ENCODE peak calls at places on chromosomes 1 and 21, in nine cellular contexts. F is activated naive CD8-positive, alpha-beta T cell treated with anti-CD3 and anti-CD28 coated beads for 36 hours; X is heart right ventricle; R is head of caudate nucleus; H is NCI-H2171; P is retinal pigment epithelial cell; G is HEK293T; M is immature natural killer cell; Z is stimulated activated CD4-positive, alpha-beta T cell treated with anti-CD3 and anti-CD28 coated beads, Interleukin-1b, Interleukin-23, amount 100 ng/mL, for 1 hour. L is an unnamed sample.

GRCh38 chr1:211200311-211200710 is 58.9 kb upstream of the RCOR3 start:
- DNase-seq in F (no peak), X (no peak), R (no peak), H (no peak), P (no peak), G (no peak), M (no peak), Z (no peak), L (no peak)

GRCh38 chr1:92502247-92502646 is 15.5 kb upstream of the GFI1 start:
- DNase-seq in F (no peak), X (no peak), R (no peak), H (no peak), P (no peak), G (no peak), M (no peak), Z (no peak), L (no peak)

GRCh38 chr1:37085393-37085792 is 51.1 kb upstream of the GRIK3 start:
- DNase-seq in F (no peak), X (no peak), R (no peak), H (no peak), P (no peak), G (peak), M (no peak), Z (no peak), L (no peak)

GRCh38 chr1:41716188-41717130 is 202.3 kb downstream of the HIVEP3 start:
- DNase-seq in F (no peak), X (no peak), R (no peak), H (no peak), P (no peak), G (no peak), M (no peak), Z (no peak), L (no peak)

GRCh38 chr1:115363171-115363570 is 25.1 kb upstream of the NGF start:
- DNase-seq in F (no peak), X (no peak), R (no peak), H (no peak), P (no peak), G (no peak), M (no peak), Z (no peak), L (no peak)

GRCh38 chr1:100452641-100453040 is 85.3 kb upstream of the GPR88 start:
- DNase-seq in F (no peak), X (no peak), R (no peak), H (no peak), P (no peak), G (no peak), M (peak), Z (no peak), L (no peak)

GRCh38 chr1:7490576-7490975 is 280.5 kb upstream of the VAMP3 start:
- DNase-seq in F (no peak), X (no peak), R (no peak), H (no peak), P (no peak), G (no peak), M (no peak), Z (no peak), L (no peak)

GRCh38 chr1:22410928-22411495 is 40.6 kb upstream of the ZBTB40 start:
- DNase-seq in F (no peak), X (no peak), R (no peak), H (no peak), P (no peak), G (no peak), M (no peak), Z (no peak), L (no peak)

GRCh38 chr21:42565886-42566523 is 52.4 kb downstream of the SLC37A1 start:
- DNase-seq in F (no peak), X (no peak), R (peak), H (no peak), P (no peak), G (no peak), M (no peak), Z (no peak), L (peak)

GRCh38 chr21:33403786-33404571 is 766 bp downstream of the IFNGR2 start:
- DNase-seq in F (peak), X (peak), R (peak), H (no peak), P (no peak), G (peak), M (no peak), Z (no peak), L (peak)

GRCh38 chr1:26582836-26583460 is 53.4 kb downstream of the RPS6KA1 start:
- DNase-seq in F (peak), X (no peak), R (no peak), H (no peak), P (no peak), G (no peak), M (no peak), Z (no peak), L (no peak)

GRCh38 chr1:44333373-44333772 is 21.7 kb downstream of the ERI3 start:
- DNase-seq in F (no peak), X (no peak), R (no peak), H (no peak), P (no peak), G (no peak), M (no peak), Z (no peak), L (no peak)

GRCh38 chr1:1826356-1827088 is 48.3 kb upstream of the NADK start:
- DNase-seq in F (no peak), X (no peak), R (no peak), H (no peak), P (peak), G (no peak), M (no peak), Z (no peak), L (no peak)

GRCh38 chr1:70140343-70140742 is 65.0 kb downstream of the LRRC40 start:
- DNase-seq in F (no peak), X (peak), R (no peak), H (no peak), P (peak), G (no peak), M (no peak), Z (no peak), L (no peak)

GRCh38 chr1:246151796-246152434 is 355.2 kb downstream of the SMYD3 start:
- DNase-seq in F (no peak), X (no peak), R (no peak), H (no peak), P (no peak), G (peak), M (no peak), Z (no peak), L (no peak)

GRCh38 chr1:65001238-65001792 is 35.0 kb upstream of the JAK1 start:
- DNase-seq in F (peak), X (peak), R (peak), H (no peak), P (no peak), G (peak), M (peak), Z (peak), L (peak)

GRCh38 chr21:46097826-46098286 is at the start of gene COL6A2:
- DNase-seq in F (peak), X (peak), R (no peak), H (peak), P (no peak), G (peak), M (peak), Z (no peak), L (peak)

GRCh38 chr21:28086861-28087581 is 905.7 kb downstream of the LTN1 start:
- DNase-seq in F (no peak), X (no peak), R (no peak), H (no peak), P (no peak), G (no peak), M (no peak), Z (no peak), L (no peak)

GRCh38 chr1:94925561-94926364 is 1.1 kb downstream of the CNN3 start:
- DNase-seq in F (peak), X (peak), R (peak), H (peak), P (no peak), G (peak), M (no peak), Z (no peak), L (peak)

GRCh38 chr1:186957339-186957738 is 128.6 kb downstream of the PLA2G4A start:
- DNase-seq in F (no peak), X (no peak), R (no peak), H (no peak), P (no peak), G (no peak), M (no peak), Z (no peak), L (no peak)

GRCh38 chr1:22597996-22598395 is 34.7 kb downstream of the EPHA8 start:
- DNase-seq in F (no peak), X (no peak), R (no peak), H (no peak), P (no peak), G (no peak), M (no peak), Z (no peak), L (no peak)

GRCh38 chr1:153534226-153534932 is 1.4 kb downstream of the S100A6 start:
- DNase-seq in F (no peak), X (no peak), R (no peak), H (no peak), P (no peak), G (no peak), M (peak), Z (no peak), L (peak)

GRCh38 chr21:32578107-32578691 is 7.1 kb downstream of the TCP10L start:
- DNase-seq in F (peak), X (no peak), R (no peak), H (no peak), P (no peak), G (peak), M (no peak), Z (no peak), L (no peak)

GRCh38 chr21:45990049-45990711 is 8.6 kb downstream of the COL6A1 start:
- DNase-seq in F (no peak), X (peak), R (no peak), H (no peak), P (no peak), G (no peak), M (no peak), Z (no peak), L (peak)

GRCh38 chr1:203172184-203173115 is 3.2 kb downstream of the MYBPH start:
- DNase-seq in F (peak), X (peak), R (peak), H (peak), P (no peak), G (peak), M (peak), Z (no peak), L (peak)

GRCh38 chr21:39908265-39908923 is 41.2 kb downstream of the PCP4 start:
- DNase-seq in F (no peak), X (no peak), R (no peak), H (no peak), P (no peak), G (no peak), M (no peak), Z (no peak), L (no peak)

GRCh38 chr21:29293495-29293894 is 5.2 kb upstream of the BACH1 start:
- DNase-seq in F (no peak), X (no peak), R (no peak), H (no peak), P (no peak), G (no peak), M (no peak), Z (no peak), L (no peak)

GRCh38 chr1:230069813-230070212 is 2.8 kb downstream of the GALNT2 start:
- DNase-seq in F (no peak), X (no peak), R (no peak), H (no peak), P (no peak), G (no peak), M (no peak), Z (no peak), L (peak)

GRCh38 chr1:176119549-176119948 is 87.5 kb downstream of the COP1 start:
- DNase-seq in F (no peak), X (no peak), R (no peak), H (no peak), P (no peak), G (peak), M (no peak), Z (no peak), L (no peak)

GRCh38 chr1:225447649-225448048 is 19.8 kb upstream of the LBR start:
- DNase-seq in F (no peak), X (no peak), R (peak), H (no peak), P (no peak), G (no peak), M (no peak), Z (no peak), L (peak)

GRCh38 chr1:109652446-109652845 is 3.5 kb upstream of the GSTM4 start:
- DNase-seq in F (no peak), X (no peak), R (no peak), H (no peak), P (no peak), G (no peak), M (no peak), Z (no peak), L (no peak)

GRCh38 chr21:41216486-41216885 is 48.5 kb downstream of the BACE2 start:
- DNase-seq in F (no peak), X (no peak), R (no peak), H (no peak), P (no peak), G (no peak), M (no peak), Z (no peak), L (no peak)

GRCh38 chr1:229952670-229953520 is 114.1 kb upstream of the GALNT2 start:
- DNase-seq in F (no peak), X (no peak), R (no peak), H (no peak), P (no peak), G (no peak), M (no peak), Z (no peak), L (no peak)

GRCh38 chr1:220655961-220656720 is 34.0 kb upstream of the C1orf115 start:
- DNase-seq in F (no peak), X (no peak), R (no peak), H (peak), P (no peak), G (no peak), M (no peak), Z (no peak), L (no peak)

GRCh38 chr1:12249748-12250147 is 19.9 kb downstream of the VPS13D start:
- DNase-seq in F (no peak), X (no peak), R (no peak), H (no peak), P (no peak), G (no peak), M (no peak), Z (no peak), L (no peak)

GRCh38 chr1:244822878-244823277 is 12.6 kb upstream of the COX20 start:
- DNase-seq in F (no peak), X (no peak), R (no peak), H (no peak), P (no peak), G (no peak), M (no peak), Z (no peak), L (no peak)

GRCh38 chr21:41578708-41579107 is 70.8 kb upstream of the TMPRSS2 start:
- DNase-seq in F (no peak), X (no peak), R (no peak), H (no peak), P (no peak), G (no peak), M (no peak), Z (no peak), L (no peak)

GRCh38 chr21:17674106-17674505 is 61.4 kb upstream of the BTG3 start:
- DNase-seq in F (no peak), X (no peak), R (no peak), H (no peak), P (no peak), G (no peak), M (no peak), Z (no peak), L (no peak)